ENCODE peak calls at places on chromosomes 1 and 21, in four cellular contexts. Y is foreskin keratinocyte, V is tibial nerve, M is H9. Q is an unnamed sample.

GRCh38 chr1:58572691-58573090 is 4.4 kb downstream of the TACSTD2 start:
- DNase-seq in M (peak), Y (no peak), V (no peak), Q (peak)

GRCh38 chr1:153963850-153964331 is 554 bp upstream of the SLC39A1 start:
- DNase-seq in Y (peak), M (peak), V (no peak), Q (peak)

GRCh38 chr1:95583811-95584210 is 349.8 kb downstream of the RWDD3 start:
- DNase-seq in Y (no peak), M (no peak), V (no peak), Q (no peak)

GRCh38 chr1:203051841-203052324 is 25.6 kb downstream of the PPFIA4 start:
- DNase-seq in M (no peak), Y (no peak), V (no peak), Q (no peak)

GRCh38 chr1:179883739-179884138 is 1.7 kb downstream of the TOR1AIP1 start:
- DNase-seq in Y (peak), V (no peak), M (peak), Q (peak)

GRCh38 chr1:2300004-2300771 is 72.1 kb downstream of the SKI start:
- DNase-seq in V (no peak), Y (no peak), M (no peak), Q (no peak)

GRCh38 chr1:24578846-24579245 is 23.0 kb downstream of the NCMAP start:
- DNase-seq in M (no peak), V (no peak), Y (no peak), Q (no peak)

GRCh38 chr21:42744520-42745445 is 91.4 kb downstream of the PDE9A start:
- DNase-seq in M (no peak), Y (no peak), V (no peak), Q (no peak)

GRCh38 chr21:31593161-31593560 is 66.3 kb upstream of the SOD1 start:
- DNase-seq in Y (no peak), V (no peak), M (no peak), Q (no peak)

GRCh38 chr1:10708807-10709523 is 87.5 kb downstream of the CASZ1 start:
- DNase-seq in Y (no peak), M (no peak), V (no peak), Q (no peak)

GRCh38 chr1:6948416-6948815 is 163.2 kb downstream of the CAMTA1 start:
- DNase-seq in Y (no peak), V (no peak), M (no peak), Q (no peak)
- TF ChIP-seq CTCF in Y (no peak), V (no peak), M (no peak), Q (no peak)

GRCh38 chr1:228211871-228212414 is 4.1 kb downstream of the OBSCN start:
- DNase-seq in M (no peak), V (no peak), Y (no peak), Q (no peak)
- H3K27ac ChIP-seq in M (no peak), V (no peak), Y (no peak), Q (peak)

GRCh38 chr1:70966018-70966638 is 81.5 kb downstream of the PTGER3 start:
- DNase-seq in Y (no peak), M (no peak), V (no peak), Q (peak)
- TF ChIP-seq CTCF in Y (peak), M (peak), V (no peak), Q (peak)

GRCh38 chr1:20733361-20733975 is 965 bp upstream of the SH2D5 start:
- DNase-seq in V (no peak), Y (no peak), M (no peak), Q (no peak)
- H3K27ac ChIP-seq in V (no peak), Y (peak), M (no peak), Q (peak)

GRCh38 chr1:64979358-64979757 is 13.0 kb upstream of the JAK1 start:
- DNase-seq in Y (no peak), M (no peak), V (no peak), Q (no peak)
- TF ChIP-seq CTCF in Y (no peak), M (no peak), V (no peak), Q (no peak)

Q was measured in RWPE1.